ENCODE peak calls at places on chromosomes 5 and 9, in four cellular contexts. N is naive thymus-derived CD4-positive, alpha-beta T cell; O is NCI-H748 treated with DMSO at 0.1 percent for 48 hours; U is AG09319. C is an unnamed sample.

GRCh38 chr9:28267351-28267750 is 694.1 kb upstream of the C9orf72 start:
- DNase-seq in O (no peak), N (no peak), U (no peak), C (no peak)

GRCh38 chr5:174409070-174409469 is 315.3 kb upstream of the MSX2 start:
- DNase-seq in U (no peak), N (no peak), O (no peak), C (no peak)

GRCh38 chr9:110206388-110206787 is 1.6 kb downstream of the C9orf152 start:
- DNase-seq in N (no peak), O (no peak), U (no peak), C (no peak)

GRCh38 chr9:36037580-36038169 is 962 bp downstream of the RECK start:
- DNase-seq in N (peak), U (no peak), O (no peak), C (peak)

GRCh38 chr5:67453526-67453925 is 256.9 kb upstream of the CD180 start:
- DNase-seq in N (no peak), O (no peak), U (no peak), C (no peak)

GRCh38 chr5:54063817-54064216 is 246.6 kb downstream of the ARL15 start:
- DNase-seq in O (no peak), U (peak), N (no peak), C (no peak)

GRCh38 chr5:60333103-60333502 is 366.9 kb downstream of the DEPDC1B start:
- DNase-seq in O (no peak), N (no peak), U (no peak), C (no peak)

GRCh38 chr5:94884294-94884693 is 265.8 kb downstream of the SLF1 start:
- DNase-seq in O (no peak), N (no peak), U (no peak), C (no peak)

GRCh38 chr5:123752576-123752975 is 240.6 kb downstream of the CSNK1G3 start:
- DNase-seq in N (no peak), O (no peak), U (peak), C (no peak)

GRCh38 chr5:172145870-172146747 is 41.9 kb downstream of the STK10 start:
- DNase-seq in U (no peak), N (no peak), O (no peak), C (no peak)

GRCh38 chr5:59249726-59250125 is 643.8 kb downstream of the PDE4D start:
- DNase-seq in N (no peak), O (no peak), U (no peak), C (no peak)

GRCh38 chr5:9437741-9438240 is 108.1 kb downstream of the SEMA5A start:
- DNase-seq in O (no peak), N (no peak), U (no peak), C (no peak)

GRCh38 chr5:62268239-62268638 is 37.8 kb upstream of the KIF2A start:
- DNase-seq in N (no peak), U (no peak), O (no peak), C (no peak)

GRCh38 chr5:151523335-151523734 is 67.8 kb downstream of the FAT2 start:
- DNase-seq in O (peak), N (peak), U (no peak), C (no peak)

GRCh38 chr5:38899936-38900335 is 54.1 kb downstream of the OSMR start:
- DNase-seq in U (no peak), N (no peak), O (no peak), C (no peak)

GRCh38 chr5:72015103-72015548 is 92.1 kb upstream of the MAP1B start:
- DNase-seq in O (peak), U (no peak), N (no peak), C (no peak)

GRCh38 chr5:135236951-135237791 is 161.9 kb downstream of the MACROH2A1 start:
- DNase-seq in U (no peak), N (no peak), O (no peak), C (no peak)

GRCh38 chr5:179146277-179146676 is 86.1 kb downstream of the ZNF354C start:
- DNase-seq in N (peak), U (no peak), O (no peak), C (no peak)

GRCh38 chr9:126985870-126986498 is 71.4 kb downstream of the RALGPS1 start:
- DNase-seq in N (peak), O (peak), U (no peak), C (peak)

GRCh38 chr9:123356851-123357747 is 1.1 kb downstream of the CRB2 start:
- DNase-seq in U (no peak), O (no peak), N (no peak), C (no peak)